ENCODE peak calls at places on chromosomes 4 and X, in eight cellular contexts. One of them, this sample, is unnamed.

GRCh38 chr4:11746734-11747133 is 318.0 kb upstream of the HS3ST1 start:
- DNase-seq in SK-N-DZ: no peak
- DNase-seq in CD8-positive, alpha-beta T cell: no peak
- DNase-seq in GDM1: no peak
- DNase-seq in GM04504: no peak
- DNase-seq in omental fat pad: no peak
- DNase-seq in HFFc6: no peak
- DNase-seq in GM12892: no peak
- DNase-seq in this sample: no peak

GRCh38 chr4:47703008-47703407 is 134.9 kb downstream of the CORIN start:
- DNase-seq in GM12892: no peak
- DNase-seq in HFFc6: no peak
- DNase-seq in omental fat pad: no peak
- DNase-seq in SK-N-DZ: no peak
- DNase-seq in GDM1: no peak
- DNase-seq in GM04504: no peak
- DNase-seq in CD8-positive, alpha-beta T cell: no peak
- DNase-seq in this sample: no peak

GRCh38 chr4:22363071-22363470 is 152.8 kb downstream of the ADGRA3 start:
- DNase-seq in GM12892: no peak
- DNase-seq in HFFc6: no peak
- DNase-seq in SK-N-DZ: no peak
- DNase-seq in GDM1: no peak
- DNase-seq in omental fat pad: no peak
- DNase-seq in GM04504: no peak
- DNase-seq in CD8-positive, alpha-beta T cell: no peak
- DNase-seq in this sample: no peak

GRCh38 chrX:153643431-153644351 is 3.3 kb upstream of the DUSP9 start:
- DNase-seq in GM04504: no peak
- DNase-seq in GM12892: no peak
- DNase-seq in CD8-positive, alpha-beta T cell: no peak
- DNase-seq in GDM1: no peak
- DNase-seq in omental fat pad: no peak
- DNase-seq in HFFc6: no peak
- DNase-seq in SK-N-DZ: no peak
- DNase-seq in this sample: no peak

GRCh38 chr4:76758996-76759395 is 138.9 kb downstream of the SOWAHB start:
- DNase-seq in HFFc6: no peak
- DNase-seq in GM12892: no peak
- DNase-seq in GM04504: no peak
- DNase-seq in GDM1: no peak
- DNase-seq in SK-N-DZ: no peak
- DNase-seq in CD8-positive, alpha-beta T cell: no peak
- DNase-seq in omental fat pad: no peak
- DNase-seq in this sample: no peak

GRCh38 chr4:61500883-61501282 is 300.8 kb downstream of the ADGRL3 start:
- DNase-seq in SK-N-DZ: no peak
- DNase-seq in omental fat pad: no peak
- DNase-seq in GM04504: no peak
- DNase-seq in GDM1: no peak
- DNase-seq in CD8-positive, alpha-beta T cell: no peak
- DNase-seq in HFFc6: no peak
- DNase-seq in GM12892: no peak
- DNase-seq in this sample: no peak

GRCh38 chr4:186146443-186146842 is 41.9 kb downstream of the FAM149A start:
- DNase-seq in GM12892: no peak
- DNase-seq in CD8-positive, alpha-beta T cell: no peak
- DNase-seq in GDM1: no peak
- DNase-seq in GM04504: no peak
- DNase-seq in SK-N-DZ: no peak
- DNase-seq in HFFc6: no peak
- DNase-seq in omental fat pad: no peak
- DNase-seq in this sample: no peak

GRCh38 chrX:5648941-5649568 is 579.6 kb downstream of the NLGN4X start:
- DNase-seq in GDM1: no peak
- DNase-seq in GM12892: no peak
- DNase-seq in omental fat pad: no peak
- DNase-seq in CD8-positive, alpha-beta T cell: no peak
- DNase-seq in SK-N-DZ: no peak
- DNase-seq in GM04504: no peak
- DNase-seq in HFFc6: no peak
- DNase-seq in this sample: no peak

GRCh38 chr4:106034751-106035150 is 139.5 kb downstream of the NPNT start:
- DNase-seq in CD8-positive, alpha-beta T cell: no peak
- DNase-seq in SK-N-DZ: no peak
- DNase-seq in GM04504: no peak
- DNase-seq in GM12892: no peak
- DNase-seq in GDM1: no peak
- DNase-seq in HFFc6: no peak
- DNase-seq in omental fat pad: no peak
- DNase-seq in this sample: no peak

This sample was measured in CMK.